ENCODE peak calls at places on chromosomes 2 and 18, in five cellular contexts. Z is PC-9, O is cardiac fibroblast, T is glutamatergic neuron, F is pancreas. M is an unnamed sample.

GRCh38 chr2:25276569-25277465 is 64.9 kb downstream of the DNMT3A start:
- DNase-seq in Z (peak; percentile 17), O (peak; percentile 14), T (peak; percentile 91), F (peak; percentile 59), M (no peak)

GRCh38 chr18:4405965-4406364 is 49.1 kb downstream of the DLGAP1 start:
- DNase-seq in Z (no peak), O (no peak), T (no peak), F (no peak), M (no peak)

GRCh38 chr18:23012249-23012648 is 79.1 kb downstream of the RBBP8 start:
- DNase-seq in Z (no peak), O (no peak), T (no peak), F (no peak), M (no peak)

GRCh38 chr18:41938445-41938844 is 16.6 kb upstream of the PIK3C3 start:
- DNase-seq in Z (no peak), O (peak; percentile 76), T (no peak), F (no peak), M (no peak)

GRCh38 chr2:181036848-181037603 is 56.6 kb downstream of the UBE2E3 start:
- DNase-seq in Z (no peak), O (peak; percentile 72), T (no peak), F (no peak), M (no peak)

GRCh38 chr2:48674933-48675332 is 57.3 kb downstream of the GTF2A1L start:
- DNase-seq in Z (no peak), O (no peak), T (no peak), F (no peak), M (no peak)

GRCh38 chr2:164721425-164721824 is 100.1 kb upstream of the GRB14 start:
- DNase-seq in Z (no peak), O (no peak), T (no peak), F (no peak), M (no peak)

GRCh38 chr2:239121600-239122012 is 273.7 kb downstream of the TWIST2 start:
- DNase-seq in Z (no peak), O (no peak), T (no peak), F (no peak), M (no peak)

GRCh38 chr2:182642328-182642727 is 73.7 kb upstream of the DNAJC10 start:
- DNase-seq in Z (peak; percentile 40), O (peak; percentile 60), T (peak; percentile 67), F (no peak), M (peak; percentile 81)

GRCh38 chr2:96527052-96527964 is 9.2 kb upstream of the ARID5A start:
- DNase-seq in Z (no peak), O (peak; percentile 56), T (peak; percentile 47), F (no peak), M (no peak)

GRCh38 chr2:200360364-200360763 is 53.9 kb downstream of the SPATS2L start:
- DNase-seq in Z (no peak), O (no peak), T (no peak), F (no peak), M (peak; percentile 78)

GRCh38 chr2:168272225-168272624 is 24.8 kb upstream of the STK39 start:
- DNase-seq in Z (peak; percentile 65), O (peak; percentile 3), T (no peak), F (no peak), M (no peak)

GRCh38 chr2:190407246-190407661 is 901 bp upstream of the MFSD6 start:
- DNase-seq in Z (no peak), O (no peak), T (no peak), F (no peak), M (no peak)

GRCh38 chr2:160028431-160029269 is 33.8 kb downstream of the PLA2R1 start:
- DNase-seq in Z (no peak), O (peak; percentile 84), T (no peak), F (no peak), M (no peak)

GRCh38 chr2:26273501-26273900 is 28.8 kb downstream of the HADHB start:
- DNase-seq in Z (no peak), O (peak; percentile 24), T (no peak), F (no peak), M (no peak)

GRCh38 chr18:79896746-79897145 is 54.7 kb downstream of the SLC66A2 start:
- DNase-seq in Z (no peak), O (no peak), T (no peak), F (no peak), M (no peak)

GRCh38 chr18:3342628-3343027 is 80.7 kb downstream of the MYL12B start:
- DNase-seq in Z (no peak), O (no peak), T (no peak), F (no peak), M (no peak)

GRCh38 chr18:57533399-57533884 is 53.1 kb downstream of the FECH start:
- DNase-seq in Z (no peak), O (peak; percentile 28), T (no peak), F (no peak), M (no peak)

GRCh38 chr18:27778925-27779324 is 398.0 kb downstream of the CDH2 start:
- DNase-seq in Z (no peak), O (no peak), T (no peak), F (no peak), M (no peak)

GRCh38 chr18:63342206-63342605 is 22.6 kb upstream of the BCL2 start:
- DNase-seq in Z (no peak), O (peak; percentile 57), T (peak; percentile 67), F (no peak), M (peak; percentile 60)

GRCh38 chr2:145644820-145645302 is 1124.9 kb upstream of the ZEB2 start:
- DNase-seq in Z (no peak), O (no peak), T (no peak), F (no peak), M (no peak)

DNA sequence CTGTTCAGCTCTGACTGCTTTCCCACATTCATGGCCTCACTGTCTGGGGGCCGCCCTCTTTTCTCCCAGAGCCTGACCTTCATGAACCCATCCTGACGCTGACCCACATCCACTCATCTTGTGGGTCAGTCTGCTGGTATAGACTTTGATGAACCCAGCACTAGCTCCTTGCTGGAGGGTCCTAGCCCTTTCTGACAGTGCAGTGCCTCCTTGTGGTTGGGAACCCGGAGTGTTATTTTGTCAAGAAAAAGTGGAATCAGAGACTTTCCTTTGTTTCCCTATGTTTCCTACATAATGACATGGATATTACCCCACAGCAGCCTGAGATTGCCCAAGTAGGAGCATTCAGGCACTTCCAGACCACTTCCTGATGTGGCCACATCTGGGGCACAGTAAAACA is 19.3 kb upstream of the OSR1 start:
- DNase-seq in Z (no peak), O (no peak), T (no peak), F (no peak), M (no peak)
- TF ChIP-seq CTCF in Z (no peak), O (peak; percentile 7), T (no peak), F (no peak), M (no peak)

GRCh38 chr2:136932700-136933099 is 167.4 kb downstream of the THSD7B start:
- DNase-seq in Z (no peak), O (peak; percentile 0), T (peak; percentile 40), F (no peak), M (peak; percentile 58)
- TF ChIP-seq CTCF in Z (peak; percentile 40), O (peak; percentile 68), T (peak; percentile 72), F (no peak), M (peak; percentile 80)

DNA sequence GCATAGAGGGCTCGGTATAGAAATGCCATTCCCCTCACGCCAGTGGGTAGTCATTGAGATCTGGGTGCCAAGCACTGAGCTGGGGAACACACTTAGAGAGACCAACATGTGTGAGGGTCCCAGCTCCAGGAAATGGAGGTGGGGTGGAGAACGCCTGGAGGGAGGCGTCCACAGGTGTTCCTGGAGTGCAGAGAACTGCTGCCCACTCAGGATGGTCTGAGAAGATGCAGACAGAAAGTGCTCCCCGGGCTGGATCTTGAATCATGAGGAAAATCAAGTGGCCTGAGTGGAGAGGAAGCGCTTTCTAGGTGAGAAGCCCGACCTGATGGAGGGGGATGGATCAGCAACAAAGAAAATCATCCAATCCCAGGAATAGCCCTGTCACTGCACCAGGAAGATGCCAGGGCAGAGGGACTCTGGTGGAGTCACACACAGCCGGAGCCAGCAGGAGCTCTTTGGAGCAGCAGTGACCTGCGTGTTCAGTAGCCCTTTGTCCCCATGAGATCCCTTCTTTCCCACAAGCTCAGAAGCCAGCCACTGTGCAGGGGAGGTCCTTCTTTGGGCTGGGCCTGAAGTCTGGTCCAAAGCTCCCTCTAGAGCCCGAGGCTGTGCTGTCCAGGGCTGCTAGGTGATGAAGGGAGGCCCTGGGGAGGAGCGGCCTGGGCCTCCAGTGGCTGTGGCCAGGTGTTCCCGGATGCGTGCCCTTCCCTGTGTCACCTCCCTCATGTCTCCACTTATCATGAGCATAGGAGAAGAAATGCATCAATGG is 112.3 kb downstream of the RNF144A start:
- DNase-seq in Z (no peak), O (no peak), T (no peak), F (no peak), M (no peak)
- TF ChIP-seq CTCF in Z (no peak), O (no peak), T (no peak), F (no peak), M (peak; percentile 37)

DNA sequence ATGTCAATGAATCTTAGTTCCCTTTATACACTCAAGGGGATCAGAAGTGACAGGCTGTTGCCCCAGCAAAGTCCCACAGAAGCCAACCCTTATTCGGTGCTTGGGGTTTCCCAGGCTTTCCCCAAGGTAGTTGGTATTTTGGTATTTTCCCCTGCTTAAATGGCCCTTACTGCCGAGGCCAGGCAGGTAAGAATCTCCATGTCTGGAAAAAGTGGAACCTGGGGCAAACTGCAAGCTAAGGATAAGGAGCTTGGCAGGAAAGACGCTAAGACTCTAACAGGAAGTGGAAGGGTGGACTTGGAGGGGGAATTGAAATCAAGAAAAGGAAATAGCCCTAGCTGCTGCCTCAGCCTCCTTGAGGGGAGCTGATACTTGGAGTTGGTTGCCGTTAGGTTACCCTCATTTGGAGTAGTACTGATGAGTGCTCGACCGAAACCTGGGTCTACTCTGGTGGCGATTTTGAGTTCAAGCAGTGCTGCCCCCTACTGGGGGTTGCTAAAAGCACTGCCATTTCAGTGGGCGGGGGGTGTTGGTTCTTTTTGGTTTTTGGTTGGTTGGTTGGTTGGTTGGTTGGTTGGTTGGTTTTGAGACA is 3.3 kb upstream of the GPBAR1 start:
- DNase-seq in Z (no peak), O (no peak), T (peak; percentile 46), F (no peak), M (peak; percentile 32)
- TF ChIP-seq CTCF in Z (peak; percentile 68), O (peak; percentile 49), T (peak; percentile 66), F (no peak), M (peak; percentile 73)

GRCh38 chr2:223952280-223952968 is 4.8 kb upstream of the MRPL44 start:
- DNase-seq in Z (no peak), O (no peak), T (no peak), F (no peak), M (peak; percentile 63)

GRCh38 chr2:223947711-223948205 is 2.6 kb upstream of the WDFY1 start:
- DNase-seq in Z (no peak), O (no peak), T (no peak), F (no peak), M (peak; percentile 30)

GRCh38 chr2:223950448-223951347 is 5.6 kb upstream of the WDFY1 start:
- DNase-seq in Z (peak; percentile 47), O (no peak), T (no peak), F (no peak), M (no peak)

GRCh38 chr2:223945755-223946154 is 620 bp upstream of the WDFY1 start:
- DNase-seq in Z (no peak), O (no peak), T (no peak), F (no peak), M (no peak)

DNA sequence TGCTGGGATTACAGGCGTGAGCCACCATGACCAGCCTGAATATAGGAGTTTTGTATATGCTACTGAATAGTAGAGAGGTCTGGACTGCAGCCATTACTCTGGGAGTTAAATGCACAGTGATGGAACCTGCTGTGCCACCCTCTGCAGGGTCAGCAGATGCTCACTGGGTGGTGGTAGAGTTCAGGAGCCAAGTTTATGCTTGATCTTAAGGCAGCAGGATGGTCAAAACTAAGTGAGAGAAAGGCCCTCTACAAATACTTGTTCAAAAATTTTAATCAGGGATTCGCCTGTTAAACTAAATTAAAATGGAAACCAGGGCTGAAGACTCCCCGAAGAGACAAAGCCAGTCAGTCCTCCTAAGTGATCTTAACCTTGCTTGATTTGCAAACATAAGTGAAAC is 4.1 kb upstream of the WDFY1 start:
- DNase-seq in Z (no peak), O (no peak), T (no peak), F (no peak), M (no peak)
- TF ChIP-seq CTCF in Z (no peak), O (no peak), T (no peak), F (no peak), M (no peak)

M was measured in WERI-Rb-1.